ENCODE peak calls at places on chromosome 19, in eight cellular contexts. V, N, T, U, C, D, W and J are unnamed samples.

GRCh38 chr19:35249848-35250711 is 1.3 kb downstream of the LSR start:
- DNase-seq in V (no peak), T (no peak), N (no peak), D (no peak), W (peak; percentile 47), C (no peak), U (peak; percentile 46), J (no peak)

GRCh38 chr19:3658004-3658822 is 31.6 kb upstream of the CACTIN start:
- DNase-seq in W (no peak), N (no peak), D (no peak), V (no peak), T (no peak), U (no peak), C (no peak), J (no peak)

GRCh38 chr19:14407889-14408640 is 11.1 kb downstream of the DDX39A start:
- DNase-seq in W (peak; percentile 89), N (no peak), V (no peak), T (no peak), D (no peak), U (no peak), C (no peak), J (no peak)

GRCh38 chr19:14419038-14419813 is at the start of gene DDX39A:
- DNase-seq in N (peak; percentile 99), D (peak; percentile 100), U (peak; percentile 100), C (peak; percentile 99), V (peak; percentile 98), W (peak; percentile 99), T (peak; percentile 95), J (peak; percentile 99)

GRCh38 chr19:4531562-4532165 is 3.4 kb downstream of the PLIN5 start:
- DNase-seq in N (no peak), W (no peak), V (no peak), U (no peak), C (no peak), T (peak; percentile 64), D (no peak), J (no peak)

GRCh38 chr19:31073485-31074221 is 275.6 kb downstream of the TSHZ3 start:
- DNase-seq in W (no peak), C (no peak), V (no peak), U (no peak), N (no peak), D (no peak), T (no peak), J (no peak)

GRCh38 chr19:15417699-15418098 is 1.1 kb downstream of the AKAP8L start:
- DNase-seq in W (no peak), C (peak; percentile 23), U (no peak), V (no peak), D (peak; percentile 22), T (no peak), N (no peak), J (no peak)

GRCh38 chr19:4343056-4343844 is at the start of gene MPND:
- DNase-seq in D (peak; percentile 86), N (peak; percentile 51), W (peak; percentile 97), T (peak; percentile 94), V (peak; percentile 71), C (peak; percentile 76), U (peak; percentile 93), J (peak; percentile 87)

GRCh38 chr19:42159942-42160341 is 27.7 kb upstream of the POU2F2 start:
- DNase-seq in C (no peak), W (no peak), U (no peak), V (no peak), T (no peak), D (no peak), N (no peak), J (no peak)

GRCh38 chr19:45153339-45154063 is 7.3 kb downstream of the NKPD1 start:
- DNase-seq in N (no peak), C (no peak), D (peak; percentile 68), V (no peak), W (no peak), T (peak; percentile 91), U (no peak), J (no peak)

GRCh38 chr19:56765107-56765506 is 75.4 kb downstream of the PEG3 start:
- DNase-seq in D (peak; percentile 25), W (peak; percentile 54), T (peak; percentile 75), N (no peak), C (no peak), U (peak; percentile 62), V (peak; percentile 59), J (no peak)

GRCh38 chr19:29323046-29323971 is 110.4 kb upstream of the UQCRFS1 start:
- DNase-seq in V (no peak), U (peak; percentile 26), W (no peak), D (no peak), T (no peak), N (no peak), C (no peak), J (no peak)

GRCh38 chr19:39908803-39909202 is 25.6 kb downstream of the FCGBP start:
- DNase-seq in T (no peak), V (no peak), N (no peak), D (no peak), U (no peak), W (no peak), C (no peak), J (no peak)

GRCh38 chr19:46924874-46925547 is 64.2 kb downstream of the ARHGAP35 start:
- DNase-seq in T (no peak), D (no peak), N (peak; percentile 98), W (peak; percentile 66), V (no peak), U (no peak), C (no peak), J (no peak)

GRCh38 chr19:44816301-44816700 is 7.4 kb downstream of the BCAM start:
- DNase-seq in U (no peak), T (peak; percentile 16), D (no peak), N (no peak), C (no peak), W (no peak), V (no peak), J (no peak)

GRCh38 chr19:45762870-45763631 is 6.0 kb downstream of the SIX5 start:
- DNase-seq in U (no peak), D (no peak), V (no peak), W (no peak), T (peak; percentile 23), N (no peak), C (no peak), J (no peak)

GRCh38 chr19:11578342-11579142 is 1.1 kb upstream of the ACP5 start:
- DNase-seq in U (no peak), C (no peak), D (peak; percentile 33), V (no peak), N (no peak), W (peak; percentile 75), T (peak; percentile 43), J (no peak)

GRCh38 chr19:21202865-21203494 is 61.1 kb downstream of the ZNF431 start:
- DNase-seq in D (peak; percentile 54), T (peak; percentile 49), U (no peak), V (peak; percentile 75), C (peak; percentile 10), W (no peak), N (peak; percentile 40), J (no peak)

GRCh38 chr19:4910594-4911273 is 1.4 kb downstream of the UHRF1 start:
- DNase-seq in T (peak; percentile 62), W (peak; percentile 62), V (no peak), D (peak; percentile 75), N (peak; percentile 37), U (no peak), C (peak; percentile 59), J (no peak)

GRCh38 chr19:41328818-41329220 is 18.8 kb downstream of the CCDC97 start:
- DNase-seq in N (no peak), C (no peak), D (no peak), W (no peak), U (no peak), V (no peak), T (no peak), J (no peak)

GRCh38 chr19:57903298-57904174 is 12.9 kb downstream of the ZNF417 start:
- DNase-seq in W (peak; percentile 61), N (no peak), D (peak; percentile 75), C (peak; percentile 52), T (peak; percentile 42), U (no peak), V (no peak), J (no peak)

GRCh38 chr19:49570997-49571676 is 9.2 kb downstream of the NOSIP start:
- DNase-seq in U (no peak), T (no peak), N (peak; percentile 23), D (no peak), C (peak; percentile 61), V (no peak), W (peak; percentile 74), J (no peak)

GRCh38 chr19:28966737-28967401 is 246.1 kb downstream of the UQCRFS1 start:
- DNase-seq in C (no peak), N (no peak), U (no peak), T (no peak), V (no peak), W (no peak), D (peak; percentile 21), J (no peak)

GRCh38 chr19:30049844-30050667 is 108.0 kb downstream of the URI1 start:
- DNase-seq in N (no peak), C (peak; percentile 34), W (no peak), T (peak; percentile 55), U (no peak), D (no peak), V (no peak), J (no peak)

GRCh38 chr19:57099199-57099661 is 20.6 kb upstream of the USP29 start:
- DNase-seq in T (peak; percentile 87), N (no peak), U (peak; percentile 59), V (peak; percentile 40), W (peak; percentile 57), C (no peak), D (peak; percentile 70), J (no peak)

GRCh38 chr19:10510301-10510802 is 6.9 kb downstream of the S1PR5 start:
- DNase-seq in T (peak; percentile 81), N (peak; percentile 75), U (no peak), C (no peak), V (no peak), D (no peak), W (peak; percentile 68), J (no peak)

GRCh38 chr19:49676136-49676689 is 858 bp upstream of the PRMT1 start:
- DNase-seq in W (peak; percentile 93), V (peak; percentile 83), T (peak; percentile 83), C (peak; percentile 77), N (peak; percentile 89), D (peak; percentile 97), U (peak; percentile 92), J (no peak)

GRCh38 chr19:48321622-48322591 is 3.4 kb upstream of the EMP3 start:
- DNase-seq in C (peak; percentile 90), W (peak; percentile 100), V (peak; percentile 72), N (peak; percentile 91), T (peak; percentile 99), U (peak; percentile 99), D (peak; percentile 100), J (peak; percentile 97)
- H3K9me3 ChIP-seq in C (no peaks in the 10 kb centered on the region), W (no peaks in the 10 kb centered on the region), V (no peaks in the 10 kb centered on the region), N (no peaks in the 10 kb centered on the region), T (no peaks in the 10 kb centered on the region), U (no peaks in the 10 kb centered on the region), D (no peaks in the 10 kb centered on the region), J (no peaks in the 10 kb centered on the region)

GRCh38 chr19:1286859-1287621 is 1.4 kb downstream of the EFNA2 start:
- DNase-seq in U (no peak), N (no peak), D (no peak), W (no peak), C (no peak), T (peak; percentile 90), V (no peak), J (no peak)
- H3K4me1 ChIP-seq in U (peaks cover 6% of the 10 kb centered on the region), N (no peaks in the 10 kb centered on the region), D (no peaks in the 10 kb centered on the region), W (peaks cover 68% of the 10 kb centered on the region), C (peaks cover 7% of the 10 kb centered on the region), T (no peaks in the 10 kb centered on the region), V (peaks cover 43% of the 10 kb centered on the region), J (no peaks in the 10 kb centered on the region)

GRCh38 chr19:16702123-16702522 is 17.5 kb upstream of the NWD1 start:
- DNase-seq in N (peak; percentile 75), U (peak; percentile 61), W (no peak), D (peak; percentile 49), T (peak; percentile 48), V (no peak), C (no peak), J (peak; percentile 58)
- H3K9me3 ChIP-seq in N (no peaks in the 10 kb centered on the region), U (no peaks in the 10 kb centered on the region), W (no peaks in the 10 kb centered on the region), D (no peaks in the 10 kb centered on the region), T (no peaks in the 10 kb centered on the region), V (no peaks in the 10 kb centered on the region), C (no peaks in the 10 kb centered on the region), J (no peaks in the 10 kb centered on the region)

GRCh38 chr19:8462601-8463000 is 17.8 kb downstream of the HNRNPM start:
- DNase-seq in N (no peak), C (no peak), V (no peak), D (no peak), U (no peak), T (no peak), W (no peak), J (no peak)
- H3K4me1 ChIP-seq in N (peaks cover 34% of the 10 kb centered on the region), C (peaks cover 26% of the 10 kb centered on the region), V (no peaks in the 10 kb centered on the region), D (peaks cover 41% of the 10 kb centered on the region), U (peaks cover 54% of the 10 kb centered on the region), T (peaks cover 26% of the 10 kb centered on the region), W (peaks cover 34% of the 10 kb centered on the region), J (peaks cover 27% of the 10 kb centered on the region)